ENCODE peak calls at places on chromosomes 12 and 14, in four cellular contexts. One of them, this sample, is unnamed. For H3K27me3, the result is how much of the 10 kb centered on the place peaks cover.

GRCh38 chr12:106684497-106684896 is 90.0 kb upstream of the RIC8B start:
- DNase-seq in dorsolateral prefrontal cortex: no peak
- DNase-seq in prostate gland: no peak
- DNase-seq in gastrocnemius medialis: no peak
- DNase-seq in this sample: no peak

GRCh38 chr12:2335517-2335916 is 282.7 kb downstream of the CACNA1C start:
- DNase-seq in prostate gland: no peak
- DNase-seq in dorsolateral prefrontal cortex: no peak
- DNase-seq in gastrocnemius medialis: no peak
- DNase-seq in this sample: no peak

GRCh38 chr12:116982721-116983502 is 72.2 kb downstream of the FBXW8 start:
- DNase-seq in prostate gland: no peak
- DNase-seq in dorsolateral prefrontal cortex: no peak
- DNase-seq in gastrocnemius medialis: no peak
- DNase-seq in this sample: no peak

GRCh38 chr12:14913381-14913781 is 25.0 kb downstream of the ERP27 start:
- DNase-seq in prostate gland: no peak
- DNase-seq in dorsolateral prefrontal cortex: no peak
- DNase-seq in gastrocnemius medialis: no peak
- DNase-seq in this sample: no peak

GRCh38 chr14:70871863-70872677 is 35.2 kb upstream of the PCNX1 start:
- DNase-seq in prostate gland: no peak
- DNase-seq in dorsolateral prefrontal cortex: no peak
- DNase-seq in gastrocnemius medialis: no peak
- DNase-seq in this sample: no peak

GRCh38 chr12:121453022-121453360 is 53.1 kb downstream of the RNF34 start:
- DNase-seq in prostate gland: no peak
- DNase-seq in dorsolateral prefrontal cortex: no peak
- DNase-seq in gastrocnemius medialis: no peak
- DNase-seq in this sample: no peak

GRCh38 chr14:28766505-28767238 is at the start of gene FOXG1:
- DNase-seq in gastrocnemius medialis: no peak
- DNase-seq in prostate gland: no peak
- DNase-seq in dorsolateral prefrontal cortex: peak
- DNase-seq in this sample: no peak

GRCh38 chr12:65930114-65930828 is 106.0 kb downstream of the HMGA2 start:
- DNase-seq in gastrocnemius medialis: no peak
- DNase-seq in dorsolateral prefrontal cortex: no peak
- DNase-seq in prostate gland: no peak
- DNase-seq in this sample: peak

GRCh38 chr12:5556946-5557673 is 125.2 kb downstream of the NTF3 start:
- DNase-seq in prostate gland: no peak
- DNase-seq in gastrocnemius medialis: no peak
- DNase-seq in dorsolateral prefrontal cortex: no peak
- DNase-seq in this sample: no peak

GRCh38 chr12:113174461-113175384 is 10.6 kb downstream of the DDX54 start:
- DNase-seq in dorsolateral prefrontal cortex: peak
- DNase-seq in prostate gland: peak
- DNase-seq in gastrocnemius medialis: no peak
- DNase-seq in this sample: peak

GRCh38 chr14:67285876-67286452 is 44.7 kb downstream of the PALS1 start:
- DNase-seq in prostate gland: no peak
- DNase-seq in dorsolateral prefrontal cortex: no peak
- DNase-seq in gastrocnemius medialis: no peak
- DNase-seq in this sample: no peak

GRCh38 chr12:127550271-127550670 is 716.7 kb upstream of the TMEM132C start:
- DNase-seq in prostate gland: no peak
- DNase-seq in dorsolateral prefrontal cortex: no peak
- DNase-seq in gastrocnemius medialis: no peak
- DNase-seq in this sample: no peak

GRCh38 chr12:133058203-133059125 is 21.2 kb downstream of the ZNF84 start:
- DNase-seq in prostate gland: no peak
- DNase-seq in dorsolateral prefrontal cortex: no peak
- DNase-seq in gastrocnemius medialis: no peak
- DNase-seq in this sample: no peak

GRCh38 chr12:127245437-127245836 is 1021.5 kb upstream of the TMEM132C start:
- DNase-seq in gastrocnemius medialis: no peak
- DNase-seq in dorsolateral prefrontal cortex: no peak
- DNase-seq in prostate gland: no peak
- DNase-seq in this sample: no peak

GRCh38 chr14:34227834-34228662 is 234.0 kb downstream of the SPTSSA start:
- DNase-seq in prostate gland: peak
- DNase-seq in gastrocnemius medialis: peak
- DNase-seq in dorsolateral prefrontal cortex: peak
- DNase-seq in this sample: peak

GRCh38 chr14:65431951-65432350 is 19.4 kb downstream of the FUT8 start:
- DNase-seq in gastrocnemius medialis: no peak
- DNase-seq in prostate gland: no peak
- DNase-seq in dorsolateral prefrontal cortex: no peak
- DNase-seq in this sample: no peak

GRCh38 chr12:79997115-79997805 is 62.4 kb upstream of the PPP1R12A start:
- DNase-seq in dorsolateral prefrontal cortex: no peak
- DNase-seq in prostate gland: no peak
- DNase-seq in gastrocnemius medialis: no peak
- DNase-seq in this sample: no peak

GRCh38 chr12:62778187-62778586 is 156.8 kb downstream of the PPM1H start:
- DNase-seq in prostate gland: no peak
- DNase-seq in gastrocnemius medialis: no peak
- DNase-seq in dorsolateral prefrontal cortex: no peak
- DNase-seq in this sample: no peak

GRCh38 chr12:62774794-62775193 is 160.2 kb downstream of the PPM1H start:
- DNase-seq in dorsolateral prefrontal cortex: no peak
- DNase-seq in prostate gland: no peak
- DNase-seq in gastrocnemius medialis: no peak
- DNase-seq in this sample: no peak

GRCh38 chr12:62779488-62779887 is 155.5 kb downstream of the PPM1H start:
- DNase-seq in gastrocnemius medialis: no peak
- DNase-seq in dorsolateral prefrontal cortex: no peak
- DNase-seq in prostate gland: no peak
- DNase-seq in this sample: no peak

GRCh38 chr12:62776575-62776974 is 158.4 kb downstream of the PPM1H start:
- DNase-seq in dorsolateral prefrontal cortex: no peak
- DNase-seq in gastrocnemius medialis: no peak
- DNase-seq in prostate gland: no peak
- DNase-seq in this sample: no peak

DNA sequence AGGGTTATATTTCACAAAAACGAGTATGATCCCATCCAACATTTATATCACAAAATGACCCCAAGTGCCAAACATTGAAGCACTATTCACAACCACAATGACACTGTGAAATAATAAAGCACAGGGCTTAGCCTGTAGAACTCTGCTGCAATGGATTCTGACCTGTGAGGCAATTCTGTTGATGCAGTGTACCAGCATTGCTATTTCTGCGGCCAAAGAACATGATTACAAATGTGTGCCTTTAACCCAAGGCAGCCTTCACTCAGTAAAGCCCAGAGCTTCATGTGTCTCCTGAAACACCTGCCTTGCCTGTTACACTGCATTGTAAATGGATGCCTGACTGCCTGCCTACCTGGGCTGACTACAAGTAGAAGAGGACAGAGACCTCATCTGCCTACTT is 158.0 kb downstream of the PPM1H start:
- DNase-seq in prostate gland: no peak
- DNase-seq in gastrocnemius medialis: no peak
- DNase-seq in dorsolateral prefrontal cortex: no peak
- DNase-seq in this sample: no peak
- H3K27me3 ChIP-seq in prostate gland: under half
- H3K27me3 ChIP-seq in gastrocnemius medialis: under half
- H3K27me3 ChIP-seq in dorsolateral prefrontal cortex: under half
- H3K27me3 ChIP-seq in this sample: under half

DNA sequence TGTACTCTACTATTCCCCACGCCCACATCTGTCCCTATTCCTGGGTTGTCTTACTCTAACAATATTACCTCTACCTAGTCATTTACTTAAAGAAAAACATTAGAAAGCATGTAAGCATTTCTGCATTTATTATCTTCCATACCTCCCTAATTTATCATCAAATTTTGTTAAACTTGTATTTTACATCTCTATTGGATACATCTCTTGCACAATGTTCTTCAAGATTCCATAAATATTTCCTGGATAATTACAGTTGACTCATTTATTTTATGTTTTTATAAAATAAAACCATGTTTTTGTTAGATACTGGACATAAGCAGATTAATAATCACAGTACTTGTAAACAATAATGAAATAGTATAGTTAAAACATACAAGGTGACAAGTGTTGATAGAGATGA is 209.0 kb downstream of the TMTC3 start:
- DNase-seq in dorsolateral prefrontal cortex: no peak
- DNase-seq in prostate gland: no peak
- DNase-seq in gastrocnemius medialis: no peak
- DNase-seq in this sample: no peak
- H3K27ac ChIP-seq in dorsolateral prefrontal cortex: no peak
- H3K27ac ChIP-seq in prostate gland: no peak
- H3K27ac ChIP-seq in gastrocnemius medialis: no peak
- H3K27ac ChIP-seq in this sample: no peak

GRCh38 chr12:53838978-53839377 is 87.2 kb upstream of the CISTR start:
- DNase-seq in dorsolateral prefrontal cortex: no peak
- DNase-seq in prostate gland: no peak
- DNase-seq in gastrocnemius medialis: no peak
- DNase-seq in this sample: no peak
- H3K27me3 ChIP-seq in dorsolateral prefrontal cortex: under half
- H3K27me3 ChIP-seq in prostate gland: under half
- H3K27me3 ChIP-seq in gastrocnemius medialis: under half
- H3K27me3 ChIP-seq in this sample: under half

GRCh38 chr14:23446291-23446851 is 10.9 kb upstream of the MYH7 start:
- DNase-seq in dorsolateral prefrontal cortex: no peak
- DNase-seq in gastrocnemius medialis: peak
- DNase-seq in prostate gland: no peak
- DNase-seq in this sample: peak
- H3K27ac ChIP-seq in dorsolateral prefrontal cortex: no peak
- H3K27ac ChIP-seq in gastrocnemius medialis: peak
- H3K27ac ChIP-seq in prostate gland: no peak
- H3K27ac ChIP-seq in this sample: peak

GRCh38 chr12:94149781-94150482 is 1.6 kb downstream of the PLXNC1 start:
- DNase-seq in gastrocnemius medialis: no peak
- DNase-seq in dorsolateral prefrontal cortex: no peak
- DNase-seq in prostate gland: no peak
- DNase-seq in this sample: peak
- H3K27me3 ChIP-seq in gastrocnemius medialis: under half
- H3K27me3 ChIP-seq in dorsolateral prefrontal cortex: under half
- H3K27me3 ChIP-seq in prostate gland: under half
- H3K27me3 ChIP-seq in this sample: under half

GRCh38 chr14:99316281-99317163 is 44.5 kb upstream of the BCL11B start:
- DNase-seq in gastrocnemius medialis: no peak
- DNase-seq in dorsolateral prefrontal cortex: no peak
- DNase-seq in prostate gland: no peak
- DNase-seq in this sample: peak

GRCh38 chr14:99313234-99313633 is 41.2 kb upstream of the BCL11B start:
- DNase-seq in prostate gland: no peak
- DNase-seq in gastrocnemius medialis: no peak
- DNase-seq in dorsolateral prefrontal cortex: no peak
- DNase-seq in this sample: no peak

GRCh38 chr14:99314623-99315022 is 42.6 kb upstream of the BCL11B start:
- DNase-seq in prostate gland: no peak
- DNase-seq in gastrocnemius medialis: no peak
- DNase-seq in dorsolateral prefrontal cortex: no peak
- DNase-seq in this sample: no peak

GRCh38 chr14:99317231-99318090 is 45.5 kb upstream of the BCL11B start:
- DNase-seq in prostate gland: no peak
- DNase-seq in gastrocnemius medialis: no peak
- DNase-seq in dorsolateral prefrontal cortex: no peak
- DNase-seq in this sample: peak

DNA sequence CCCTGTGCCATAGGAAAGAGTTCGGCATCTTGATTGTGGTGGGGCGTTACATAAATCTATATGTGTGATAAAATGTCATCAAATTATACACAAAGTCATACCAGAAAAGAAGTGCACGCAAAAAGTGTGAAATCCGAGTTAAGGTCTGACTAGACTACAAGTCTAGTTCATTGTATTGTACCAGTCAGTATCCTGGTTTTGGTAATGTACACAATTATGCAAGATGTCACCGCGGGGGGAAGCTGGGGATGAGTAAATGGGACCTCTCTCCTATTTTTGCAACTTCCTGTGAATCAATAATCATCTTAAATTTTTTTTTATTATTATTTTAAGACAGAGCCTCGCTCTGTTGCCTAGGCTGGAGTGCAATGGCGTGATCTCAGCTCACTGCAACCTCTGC is 43.2 kb upstream of the BCL11B start:
- DNase-seq in dorsolateral prefrontal cortex: no peak
- DNase-seq in gastrocnemius medialis: no peak
- DNase-seq in prostate gland: no peak
- DNase-seq in this sample: no peak
- H3K27ac ChIP-seq in dorsolateral prefrontal cortex: no peak
- H3K27ac ChIP-seq in gastrocnemius medialis: no peak
- H3K27ac ChIP-seq in prostate gland: no peak
- H3K27ac ChIP-seq in this sample: peak

GRCh38 chr14:76380991-76381390 is 5.1 kb downstream of the ESRRB start:
- DNase-seq in prostate gland: no peak
- DNase-seq in dorsolateral prefrontal cortex: no peak
- DNase-seq in gastrocnemius medialis: no peak
- DNase-seq in this sample: no peak
- H3K27me3 ChIP-seq in prostate gland: under half
- H3K27me3 ChIP-seq in dorsolateral prefrontal cortex: half or more
- H3K27me3 ChIP-seq in gastrocnemius medialis: under half
- H3K27me3 ChIP-seq in this sample: under half

GRCh38 chr12:56161677-56162351 is 3.7 kb downstream of the MYL6 start:
- DNase-seq in gastrocnemius medialis: no peak
- DNase-seq in dorsolateral prefrontal cortex: no peak
- DNase-seq in prostate gland: no peak
- DNase-seq in this sample: no peak
- H3K27ac ChIP-seq in gastrocnemius medialis: peak
- H3K27ac ChIP-seq in dorsolateral prefrontal cortex: no peak
- H3K27ac ChIP-seq in prostate gland: peak
- H3K27ac ChIP-seq in this sample: peak

DNA sequence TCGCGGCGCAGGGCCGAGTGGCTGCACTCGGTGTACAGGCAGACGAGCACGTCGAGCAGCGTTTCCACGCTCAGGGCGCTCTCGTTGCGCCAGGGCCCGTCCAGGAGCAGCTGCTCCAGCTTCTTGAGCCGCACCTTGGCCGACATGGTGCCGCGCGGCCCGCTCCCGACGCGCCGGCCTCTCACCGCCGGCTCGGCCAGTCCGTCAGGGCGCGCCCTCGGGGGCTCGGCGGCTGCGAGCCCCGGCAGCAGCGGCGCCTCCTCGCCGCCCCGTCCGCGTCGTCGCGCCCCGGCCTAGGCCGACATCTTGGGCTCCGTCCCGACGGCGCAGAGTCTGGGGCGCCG is 349 bp downstream of the CDC42BPB start:
- DNase-seq in dorsolateral prefrontal cortex: peak
- DNase-seq in gastrocnemius medialis: no peak
- DNase-seq in prostate gland: no peak
- DNase-seq in this sample: no peak
- H3K27me3 ChIP-seq in dorsolateral prefrontal cortex: under half
- H3K27me3 ChIP-seq in gastrocnemius medialis: under half
- H3K27me3 ChIP-seq in prostate gland: under half
- H3K27me3 ChIP-seq in this sample: under half